ENCODE peak calls at places on chromosome 21, in six cellular contexts. One of them, this sample, is unnamed.

GRCh38 chr21:33011462-33011861 is 14.3 kb upstream of the OLIG2 start:
- DNase-seq in stimulated activated naive CD8-positive, alpha-beta T cell treated with anti-CD3 and anti-CD28 coated beads, Interleukin-15, Interleukin-2, amounts not matched to agents 100 U/mL and 50 U/mL, for 24 hours: no peak
- DNase-seq in aorta: no peak
- DNase-seq in naive thymus-derived CD4-positive, alpha-beta T cell: no peak
- DNase-seq in NCI-H748 treated with DMSO at 0.1 percent for 48 hours: no peak
- DNase-seq in astrocyte of the cerebellum: no peak
- DNase-seq in this sample: no peak

GRCh38 chr21:41836166-41837015 is 42.8 kb downstream of the PRDM15 start:
- DNase-seq in aorta: no peak
- DNase-seq in naive thymus-derived CD4-positive, alpha-beta T cell: no peak
- DNase-seq in NCI-H748 treated with DMSO at 0.1 percent for 48 hours: no peak
- DNase-seq in stimulated activated naive CD8-positive, alpha-beta T cell treated with anti-CD3 and anti-CD28 coated beads, Interleukin-15, Interleukin-2, amounts not matched to agents 100 U/mL and 50 U/mL, for 24 hours: no peak
- DNase-seq in astrocyte of the cerebellum: no peak
- DNase-seq in this sample: no peak

GRCh38 chr21:36647279-36648093 is 51.4 kb upstream of the SIM2 start:
- DNase-seq in stimulated activated naive CD8-positive, alpha-beta T cell treated with anti-CD3 and anti-CD28 coated beads, Interleukin-15, Interleukin-2, amounts not matched to agents 100 U/mL and 50 U/mL, for 24 hours: no peak
- DNase-seq in aorta: no peak
- DNase-seq in naive thymus-derived CD4-positive, alpha-beta T cell: no peak
- DNase-seq in NCI-H748 treated with DMSO at 0.1 percent for 48 hours: no peak
- DNase-seq in astrocyte of the cerebellum: no peak
- DNase-seq in this sample: no peak

GRCh38 chr21:44439211-44439600 is 16.1 kb upstream of the LRRC3 start:
- DNase-seq in astrocyte of the cerebellum: no peak
- DNase-seq in naive thymus-derived CD4-positive, alpha-beta T cell: no peak
- DNase-seq in stimulated activated naive CD8-positive, alpha-beta T cell treated with anti-CD3 and anti-CD28 coated beads, Interleukin-15, Interleukin-2, amounts not matched to agents 100 U/mL and 50 U/mL, for 24 hours: no peak
- DNase-seq in aorta: peak; percentile 38
- DNase-seq in NCI-H748 treated with DMSO at 0.1 percent for 48 hours: no peak
- DNase-seq in this sample: no peak

GRCh38 chr21:26385721-26386120 is 187.4 kb downstream of the CYYR1 start:
- DNase-seq in aorta: no peak
- DNase-seq in stimulated activated naive CD8-positive, alpha-beta T cell treated with anti-CD3 and anti-CD28 coated beads, Interleukin-15, Interleukin-2, amounts not matched to agents 100 U/mL and 50 U/mL, for 24 hours: no peak
- DNase-seq in naive thymus-derived CD4-positive, alpha-beta T cell: no peak
- DNase-seq in NCI-H748 treated with DMSO at 0.1 percent for 48 hours: no peak
- DNase-seq in astrocyte of the cerebellum: no peak
- DNase-seq in this sample: no peak

GRCh38 chr21:38914531-38915385 is 109.0 kb downstream of the ETS2 start:
- DNase-seq in naive thymus-derived CD4-positive, alpha-beta T cell: no peak
- DNase-seq in astrocyte of the cerebellum: no peak
- DNase-seq in NCI-H748 treated with DMSO at 0.1 percent for 48 hours: no peak
- DNase-seq in aorta: no peak
- DNase-seq in stimulated activated naive CD8-positive, alpha-beta T cell treated with anti-CD3 and anti-CD28 coated beads, Interleukin-15, Interleukin-2, amounts not matched to agents 100 U/mL and 50 U/mL, for 24 hours: no peak
- DNase-seq in this sample: no peak

GRCh38 chr21:10272216-10272615 is 249.2 kb upstream of the TPTE start:
- DNase-seq in astrocyte of the cerebellum: no peak
- DNase-seq in NCI-H748 treated with DMSO at 0.1 percent for 48 hours: no peak
- DNase-seq in stimulated activated naive CD8-positive, alpha-beta T cell treated with anti-CD3 and anti-CD28 coated beads, Interleukin-15, Interleukin-2, amounts not matched to agents 100 U/mL and 50 U/mL, for 24 hours: no peak
- DNase-seq in aorta: peak; percentile 11
- DNase-seq in naive thymus-derived CD4-positive, alpha-beta T cell: no peak
- DNase-seq in this sample: no peak

GRCh38 chr21:30990514-30991304 is 47.6 kb downstream of the KRTAP19-8 start:
- DNase-seq in stimulated activated naive CD8-positive, alpha-beta T cell treated with anti-CD3 and anti-CD28 coated beads, Interleukin-15, Interleukin-2, amounts not matched to agents 100 U/mL and 50 U/mL, for 24 hours: no peak
- DNase-seq in aorta: no peak
- DNase-seq in naive thymus-derived CD4-positive, alpha-beta T cell: no peak
- DNase-seq in astrocyte of the cerebellum: no peak
- DNase-seq in NCI-H748 treated with DMSO at 0.1 percent for 48 hours: no peak
- DNase-seq in this sample: no peak

GRCh38 chr21:46097826-46098286 is at the start of gene COL6A2:
- DNase-seq in stimulated activated naive CD8-positive, alpha-beta T cell treated with anti-CD3 and anti-CD28 coated beads, Interleukin-15, Interleukin-2, amounts not matched to agents 100 U/mL and 50 U/mL, for 24 hours: peak; percentile 73
- DNase-seq in naive thymus-derived CD4-positive, alpha-beta T cell: peak; percentile 60
- DNase-seq in astrocyte of the cerebellum: no peak
- DNase-seq in aorta: peak; percentile 75
- DNase-seq in NCI-H748 treated with DMSO at 0.1 percent for 48 hours: no peak
- DNase-seq in this sample: no peak